ENCODE peak calls at places on chromosomes 7 and 10, in five cellular contexts. One of them, this sample, is unnamed.

GRCh38 chr7:24731313-24731712 is 26.0 kb downstream of the GSDME start:
- DNase-seq in kidney tubule cell: no peak
- DNase-seq in CD4-positive, CD25-positive, alpha-beta regulatory T cell: no peak
- DNase-seq in foreskin keratinocyte: no peak
- DNase-seq in G401: no peak
- DNase-seq in this sample: no peak

GRCh38 chr10:31896972-31897384 is 31.7 kb downstream of the ARHGAP12 start:
- DNase-seq in kidney tubule cell: no peak
- DNase-seq in CD4-positive, CD25-positive, alpha-beta regulatory T cell: no peak
- DNase-seq in foreskin keratinocyte: peak; percentile 19
- DNase-seq in G401: no peak
- DNase-seq in this sample: no peak

GRCh38 chr10:22913474-22914092 is 14.3 kb upstream of the ARMC3 start:
- DNase-seq in kidney tubule cell: no peak
- DNase-seq in CD4-positive, CD25-positive, alpha-beta regulatory T cell: no peak
- DNase-seq in foreskin keratinocyte: no peak
- DNase-seq in G401: no peak
- DNase-seq in this sample: no peak

GRCh38 chr10:69685426-69685801 is 55.4 kb downstream of the FAM241B start:
- DNase-seq in kidney tubule cell: peak; percentile 78
- DNase-seq in CD4-positive, CD25-positive, alpha-beta regulatory T cell: no peak
- DNase-seq in foreskin keratinocyte: no peak
- DNase-seq in G401: no peak
- DNase-seq in this sample: no peak

GRCh38 chr10:1179346-1180070 is 123.3 kb downstream of the WDR37 start:
- DNase-seq in kidney tubule cell: no peak
- DNase-seq in CD4-positive, CD25-positive, alpha-beta regulatory T cell: no peak
- DNase-seq in foreskin keratinocyte: no peak
- DNase-seq in G401: no peak
- DNase-seq in this sample: no peak

GRCh38 chr7:30926323-30926722 is 14.7 kb downstream of the AQP1 start:
- DNase-seq in kidney tubule cell: no peak
- DNase-seq in CD4-positive, CD25-positive, alpha-beta regulatory T cell: no peak
- DNase-seq in foreskin keratinocyte: no peak
- DNase-seq in G401: no peak
- DNase-seq in this sample: no peak

GRCh38 chr10:29970576-29970975 is 88.8 kb downstream of the JCAD start:
- DNase-seq in kidney tubule cell: no peak
- DNase-seq in CD4-positive, CD25-positive, alpha-beta regulatory T cell: no peak
- DNase-seq in foreskin keratinocyte: no peak
- DNase-seq in G401: no peak
- DNase-seq in this sample: no peak

GRCh38 chr7:83697814-83698530 is 49.0 kb upstream of the SEMA3E start:
- DNase-seq in kidney tubule cell: no peak
- DNase-seq in CD4-positive, CD25-positive, alpha-beta regulatory T cell: no peak
- DNase-seq in foreskin keratinocyte: no peak
- DNase-seq in G401: no peak
- DNase-seq in this sample: no peak

GRCh38 chr10:112985701-112986510 is 35.9 kb downstream of the TCF7L2 start:
- DNase-seq in kidney tubule cell: peak; percentile 51
- DNase-seq in CD4-positive, CD25-positive, alpha-beta regulatory T cell: no peak
- DNase-seq in foreskin keratinocyte: no peak
- DNase-seq in G401: no peak
- DNase-seq in this sample: no peak

GRCh38 chr7:55533050-55533728 is 39.1 kb downstream of the VOPP1 start:
- DNase-seq in kidney tubule cell: peak; percentile 85
- DNase-seq in CD4-positive, CD25-positive, alpha-beta regulatory T cell: peak; percentile 69
- DNase-seq in foreskin keratinocyte: peak; percentile 56
- DNase-seq in G401: no peak
- DNase-seq in this sample: peak; percentile 26

GRCh38 chr10:118407742-118408141 is 65.6 kb upstream of the FAM204A start:
- DNase-seq in kidney tubule cell: no peak
- DNase-seq in CD4-positive, CD25-positive, alpha-beta regulatory T cell: no peak
- DNase-seq in foreskin keratinocyte: no peak
- DNase-seq in G401: no peak
- DNase-seq in this sample: no peak

GRCh38 chr10:124025638-124026336 is 67.6 kb downstream of the CHST15 start:
- DNase-seq in kidney tubule cell: no peak
- DNase-seq in CD4-positive, CD25-positive, alpha-beta regulatory T cell: no peak
- DNase-seq in foreskin keratinocyte: no peak
- DNase-seq in G401: no peak
- DNase-seq in this sample: no peak

GRCh38 chr7:130352335-130353074 is 7.9 kb downstream of the CPA5 start:
- DNase-seq in kidney tubule cell: peak; percentile 31
- DNase-seq in CD4-positive, CD25-positive, alpha-beta regulatory T cell: no peak
- DNase-seq in foreskin keratinocyte: no peak
- DNase-seq in G401: no peak
- DNase-seq in this sample: no peak

GRCh38 chr10:45023426-45023825 is 22.7 kb downstream of the ZNF22 start:
- DNase-seq in kidney tubule cell: peak; percentile 10
- DNase-seq in CD4-positive, CD25-positive, alpha-beta regulatory T cell: no peak
- DNase-seq in foreskin keratinocyte: no peak
- DNase-seq in G401: no peak
- DNase-seq in this sample: no peak

GRCh38 chr10:24718031-24718855 is 5.4 kb downstream of the ARHGAP21 start:
- DNase-seq in kidney tubule cell: peak; percentile 59
- DNase-seq in CD4-positive, CD25-positive, alpha-beta regulatory T cell: no peak
- DNase-seq in foreskin keratinocyte: peak; percentile 53
- DNase-seq in G401: peak; percentile 73
- DNase-seq in this sample: no peak

GRCh38 chr10:127840884-127841283 is 51.9 kb downstream of the CLRN3 start:
- DNase-seq in kidney tubule cell: no peak
- DNase-seq in CD4-positive, CD25-positive, alpha-beta regulatory T cell: no peak
- DNase-seq in foreskin keratinocyte: no peak
- DNase-seq in G401: no peak
- DNase-seq in this sample: no peak

GRCh38 chr10:13614530-13615332 is 28.0 kb downstream of the PRPF18 start:
- DNase-seq in kidney tubule cell: peak; percentile 23
- DNase-seq in CD4-positive, CD25-positive, alpha-beta regulatory T cell: no peak
- DNase-seq in foreskin keratinocyte: peak; percentile 59
- DNase-seq in G401: no peak
- DNase-seq in this sample: no peak

GRCh38 chr10:45008524-45009161 is 7.9 kb downstream of the ZNF22 start:
- DNase-seq in kidney tubule cell: peak; percentile 87
- DNase-seq in CD4-positive, CD25-positive, alpha-beta regulatory T cell: no peak
- DNase-seq in foreskin keratinocyte: peak; percentile 58
- DNase-seq in G401: peak; percentile 79
- DNase-seq in this sample: peak; percentile 33

GRCh38 chr10:10533417-10533816 is 484.3 kb upstream of the CELF2 start:
- DNase-seq in kidney tubule cell: no peak
- DNase-seq in CD4-positive, CD25-positive, alpha-beta regulatory T cell: no peak
- DNase-seq in foreskin keratinocyte: peak; percentile 61
- DNase-seq in G401: no peak
- DNase-seq in this sample: no peak